ENCODE peak calls at places on chromosomes 12 and 14, in four cellular contexts. One of them, this sample, is unnamed.

GRCh38 chr12:71768900-71769299 is 14.2 kb downstream of the RAB21 start:
- DNase-seq in CD8-positive, alpha-beta memory T cell: no peak
- DNase-seq in fibroblast of the aortic adventitia: no peak
- DNase-seq in GM10248: no peak
- DNase-seq in this sample: no peak

GRCh38 chr12:53579545-53579955 is 46.6 kb downstream of the ATF7 start:
- DNase-seq in CD8-positive, alpha-beta memory T cell: no peak
- DNase-seq in fibroblast of the aortic adventitia: no peak
- DNase-seq in GM10248: peak; percentile 58
- DNase-seq in this sample: no peak

GRCh38 chr12:82805812-82806497 is 119.2 kb downstream of the TMTC2 start:
- DNase-seq in CD8-positive, alpha-beta memory T cell: no peak
- DNase-seq in fibroblast of the aortic adventitia: peak; percentile 46
- DNase-seq in GM10248: no peak
- DNase-seq in this sample: no peak

GRCh38 chr12:88893801-88894200 is 313.5 kb upstream of the KITLG start:
- DNase-seq in CD8-positive, alpha-beta memory T cell: no peak
- DNase-seq in fibroblast of the aortic adventitia: peak; percentile 36
- DNase-seq in GM10248: no peak
- DNase-seq in this sample: no peak

GRCh38 chr14:76793956-76794355 is 18.7 kb downstream of the ANGEL1 start:
- DNase-seq in CD8-positive, alpha-beta memory T cell: no peak
- DNase-seq in fibroblast of the aortic adventitia: no peak
- DNase-seq in GM10248: no peak
- DNase-seq in this sample: no peak

GRCh38 chr12:14665354-14666348 is 30.7 kb downstream of the GUCY2C start:
- DNase-seq in CD8-positive, alpha-beta memory T cell: no peak
- DNase-seq in fibroblast of the aortic adventitia: no peak
- DNase-seq in GM10248: no peak
- DNase-seq in this sample: no peak

GRCh38 chr12:31961137-31961536 is 1.9 kb downstream of the RESF1 start:
- DNase-seq in CD8-positive, alpha-beta memory T cell: no peak
- DNase-seq in fibroblast of the aortic adventitia: no peak
- DNase-seq in GM10248: no peak
- DNase-seq in this sample: no peak

GRCh38 chr12:123634142-123634561 is 523 bp downstream of the GTF2H3 start:
- DNase-seq in CD8-positive, alpha-beta memory T cell: no peak
- DNase-seq in fibroblast of the aortic adventitia: no peak
- DNase-seq in GM10248: no peak
- DNase-seq in this sample: no peak

GRCh38 chr14:35669782-35670181 is 135.8 kb downstream of the INSM2 start:
- DNase-seq in CD8-positive, alpha-beta memory T cell: no peak
- DNase-seq in fibroblast of the aortic adventitia: peak; percentile 5
- DNase-seq in GM10248: peak; percentile 15
- DNase-seq in this sample: no peak

GRCh38 chr14:67221248-67221981 is 19.8 kb upstream of the PALS1 start:
- DNase-seq in CD8-positive, alpha-beta memory T cell: no peak
- DNase-seq in fibroblast of the aortic adventitia: peak; percentile 53
- DNase-seq in GM10248: no peak
- DNase-seq in this sample: no peak

GRCh38 chr12:107782067-107782466 is 7.6 kb downstream of the ASCL4 start:
- DNase-seq in CD8-positive, alpha-beta memory T cell: no peak
- DNase-seq in fibroblast of the aortic adventitia: no peak
- DNase-seq in GM10248: no peak
- DNase-seq in this sample: no peak

GRCh38 chr14:99327050-99327449 is 55.1 kb upstream of the BCL11B start:
- DNase-seq in CD8-positive, alpha-beta memory T cell: no peak
- DNase-seq in fibroblast of the aortic adventitia: no peak
- DNase-seq in GM10248: peak; percentile 13
- DNase-seq in this sample: no peak

GRCh38 chr12:98533723-98534251 is 18.4 kb downstream of the TMPO start:
- DNase-seq in CD8-positive, alpha-beta memory T cell: no peak
- DNase-seq in fibroblast of the aortic adventitia: peak; percentile 63
- DNase-seq in GM10248: no peak
- DNase-seq in this sample: no peak

GRCh38 chr12:52006726-52007157 is at the start of gene TAMALIN:
- DNase-seq in CD8-positive, alpha-beta memory T cell: peak; percentile 87
- DNase-seq in fibroblast of the aortic adventitia: peak; percentile 65
- DNase-seq in GM10248: peak; percentile 75
- DNase-seq in this sample: peak; percentile 74

GRCh38 chr12:95789126-95790024 is 1.2 kb downstream of the NTN4 start:
- DNase-seq in CD8-positive, alpha-beta memory T cell: no peak
- DNase-seq in fibroblast of the aortic adventitia: no peak
- DNase-seq in GM10248: no peak
- DNase-seq in this sample: peak; percentile 5

GRCh38 chr14:95432152-95433093 is 84.0 kb downstream of the SYNE3 start:
- DNase-seq in CD8-positive, alpha-beta memory T cell: no peak
- DNase-seq in fibroblast of the aortic adventitia: peak; percentile 14
- DNase-seq in GM10248: no peak
- DNase-seq in this sample: no peak

GRCh38 chr12:93572712-93573551 is 457 bp downstream of the SOCS2 start:
- DNase-seq in CD8-positive, alpha-beta memory T cell: peak; percentile 50
- DNase-seq in fibroblast of the aortic adventitia: peak; percentile 22
- DNase-seq in GM10248: peak; percentile 29
- DNase-seq in this sample: no peak

GRCh38 chr12:80038062-80038560 is 61.2 kb upstream of the OTOGL start:
- DNase-seq in CD8-positive, alpha-beta memory T cell: no peak
- DNase-seq in fibroblast of the aortic adventitia: no peak
- DNase-seq in GM10248: no peak
- DNase-seq in this sample: no peak

GRCh38 chr12:131907379-131908081 is 13.1 kb downstream of the ULK1 start:
- DNase-seq in CD8-positive, alpha-beta memory T cell: no peak
- DNase-seq in fibroblast of the aortic adventitia: no peak
- DNase-seq in GM10248: no peak
- DNase-seq in this sample: no peak

GRCh38 chr12:58419905-58420304 is 478.5 kb downstream of the ATP23 start:
- DNase-seq in CD8-positive, alpha-beta memory T cell: no peak
- DNase-seq in fibroblast of the aortic adventitia: peak; percentile 55
- DNase-seq in GM10248: no peak
- DNase-seq in this sample: no peak

GRCh38 chr14:72261068-72261467 is 328.8 kb downstream of the RGS6 start:
- DNase-seq in CD8-positive, alpha-beta memory T cell: no peak
- DNase-seq in fibroblast of the aortic adventitia: no peak
- DNase-seq in GM10248: no peak
- DNase-seq in this sample: no peak